ENCODE peak calls at places on chromosome 2, in six cellular contexts. One of them, this sample, is unnamed.
A peak's percentile ranks its signal among the peaks of the same experiment; 100 is the strongest.

GRCh38 chr2:28269019-28269784 is 123.5 kb upstream of the FOSL2 start:
- DNase-seq in AG08396: no peak
- DNase-seq in AG20443: no peak
- DNase-seq in GM13976: no peak
- DNase-seq in osteocyte: no peak
- DNase-seq in EL: peak; percentile 50
- DNase-seq in this sample: no peak

GRCh38 chr2:79621252-79621651 is 108.4 kb downstream of the CTNNA2 start:
- DNase-seq in AG20443: no peak
- DNase-seq in AG08396: no peak
- DNase-seq in GM13976: no peak
- DNase-seq in osteocyte: no peak
- DNase-seq in EL: no peak
- DNase-seq in this sample: no peak

GRCh38 chr2:171800639-171801038 is 93.4 kb downstream of the SLC25A12 start:
- DNase-seq in EL: no peak
- DNase-seq in AG20443: no peak
- DNase-seq in GM13976: no peak
- DNase-seq in osteocyte: no peak
- DNase-seq in AG08396: no peak
- DNase-seq in this sample: no peak

GRCh38 chr2:217216982-217217381 is 357.1 kb upstream of the TNP1 start:
- DNase-seq in osteocyte: no peak
- DNase-seq in AG08396: no peak
- DNase-seq in EL: no peak
- DNase-seq in AG20443: no peak
- DNase-seq in GM13976: no peak
- DNase-seq in this sample: no peak

GRCh38 chr2:15634846-15635490 is 43.3 kb downstream of the DDX1 start:
- DNase-seq in AG08396: no peak
- DNase-seq in EL: peak; percentile 25
- DNase-seq in AG20443: peak; percentile 56
- DNase-seq in osteocyte: no peak
- DNase-seq in GM13976: no peak
- DNase-seq in this sample: no peak

GRCh38 chr2:28095622-28096021 is 205.1 kb downstream of the BABAM2 start:
- DNase-seq in AG20443: no peak
- DNase-seq in osteocyte: no peak
- DNase-seq in EL: no peak
- DNase-seq in AG08396: no peak
- DNase-seq in GM13976: no peak
- DNase-seq in this sample: no peak

GRCh38 chr2:126399001-126399400 is 257.0 kb upstream of the GYPC start:
- DNase-seq in osteocyte: no peak
- DNase-seq in GM13976: no peak
- DNase-seq in EL: no peak
- DNase-seq in AG08396: no peak
- DNase-seq in AG20443: no peak
- DNase-seq in this sample: no peak

GRCh38 chr2:130841741-130842365 is 5.1 kb downstream of the ARHGEF4 start:
- DNase-seq in EL: no peak
- DNase-seq in GM13976: no peak
- DNase-seq in AG20443: no peak
- DNase-seq in osteocyte: no peak
- DNase-seq in AG08396: no peak
- DNase-seq in this sample: no peak

GRCh38 chr2:209642146-209642815 is 129.4 kb upstream of the UNC80 start:
- DNase-seq in AG20443: no peak
- DNase-seq in osteocyte: no peak
- DNase-seq in GM13976: no peak
- DNase-seq in EL: peak; percentile 39
- DNase-seq in AG08396: no peak
- DNase-seq in this sample: no peak

GRCh38 chr2:207385903-207386302 is 143.9 kb upstream of the CREB1 start:
- DNase-seq in AG08396: peak; percentile 24
- DNase-seq in AG20443: peak; percentile 47
- DNase-seq in GM13976: no peak
- DNase-seq in osteocyte: no peak
- DNase-seq in EL: peak; percentile 58
- DNase-seq in this sample: no peak

GRCh38 chr2:201319511-201319910 is 37.6 kb downstream of the FLACC1 start:
- DNase-seq in EL: no peak
- DNase-seq in AG08396: no peak
- DNase-seq in AG20443: no peak
- DNase-seq in GM13976: no peak
- DNase-seq in osteocyte: no peak
- DNase-seq in this sample: no peak

GRCh38 chr2:240472078-240472790 is 36.8 kb downstream of the GPC1 start:
- DNase-seq in EL: no peak
- DNase-seq in GM13976: peak; percentile 12
- DNase-seq in osteocyte: no peak
- DNase-seq in AG08396: peak; percentile 22
- DNase-seq in AG20443: peak; percentile 6
- DNase-seq in this sample: peak; percentile 49

GRCh38 chr2:232538671-232539070 is 821 bp upstream of the CHRNG start:
- DNase-seq in EL: no peak
- DNase-seq in AG20443: no peak
- DNase-seq in AG08396: no peak
- DNase-seq in GM13976: no peak
- DNase-seq in osteocyte: no peak
- DNase-seq in this sample: no peak

GRCh38 chr2:201218780-201219179 is 35.8 kb downstream of the CASP10 start:
- DNase-seq in EL: peak; percentile 31
- DNase-seq in AG20443: no peak
- DNase-seq in osteocyte: no peak
- DNase-seq in AG08396: no peak
- DNase-seq in GM13976: no peak
- DNase-seq in this sample: no peak

GRCh38 chr2:13616656-13617055 is 899.9 kb downstream of the TRIB2 start:
- DNase-seq in EL: no peak
- DNase-seq in AG08396: no peak
- DNase-seq in osteocyte: no peak
- DNase-seq in AG20443: no peak
- DNase-seq in GM13976: no peak
- DNase-seq in this sample: no peak

GRCh38 chr2:180823546-180824141 is 156.8 kb upstream of the UBE2E3 start:
- DNase-seq in AG08396: peak; percentile 13
- DNase-seq in EL: peak; percentile 81
- DNase-seq in AG20443: peak; percentile 43
- DNase-seq in osteocyte: no peak
- DNase-seq in GM13976: no peak
- DNase-seq in this sample: no peak

GRCh38 chr2:5932556-5933469 is 240.6 kb downstream of the SOX11 start:
- DNase-seq in osteocyte: no peak
- DNase-seq in EL: no peak
- DNase-seq in AG20443: no peak
- DNase-seq in GM13976: no peak
- DNase-seq in AG08396: no peak
- DNase-seq in this sample: no peak

GRCh38 chr2:128754246-128754724 is 435.6 kb upstream of the HS6ST1 start:
- DNase-seq in AG20443: no peak
- DNase-seq in osteocyte: peak; percentile 68
- DNase-seq in AG08396: no peak
- DNase-seq in GM13976: peak; percentile 80
- DNase-seq in EL: no peak
- DNase-seq in this sample: no peak

GRCh38 chr2:6810961-6811360 is 54.7 kb downstream of the CMPK2 start:
- DNase-seq in AG20443: no peak
- DNase-seq in EL: no peak
- DNase-seq in osteocyte: no peak
- DNase-seq in GM13976: no peak
- DNase-seq in AG08396: no peak
- DNase-seq in this sample: no peak

GRCh38 chr2:20231632-20232031 is 6.7 kb upstream of the SDC1 start:
- DNase-seq in GM13976: no peak
- DNase-seq in AG08396: no peak
- DNase-seq in AG20443: no peak
- DNase-seq in EL: peak; percentile 78
- DNase-seq in osteocyte: peak; percentile 72
- DNase-seq in this sample: peak; percentile 96

GRCh38 chr2:118460425-118460824 is 372.2 kb downstream of the INSIG2 start:
- DNase-seq in osteocyte: no peak
- DNase-seq in AG08396: no peak
- DNase-seq in EL: no peak
- DNase-seq in AG20443: no peak
- DNase-seq in GM13976: no peak
- DNase-seq in this sample: no peak

GRCh38 chr2:20953146-20953824 is 90.6 kb downstream of the APOB start:
- DNase-seq in GM13976: no peak
- DNase-seq in AG08396: no peak
- DNase-seq in AG20443: no peak
- DNase-seq in EL: no peak
- DNase-seq in osteocyte: no peak
- DNase-seq in this sample: no peak

GRCh38 chr2:221915926-221916325 is 343.8 kb upstream of the EPHA4 start:
- DNase-seq in GM13976: no peak
- DNase-seq in osteocyte: no peak
- DNase-seq in AG08396: no peak
- DNase-seq in AG20443: no peak
- DNase-seq in EL: no peak
- DNase-seq in this sample: no peak

GRCh38 chr2:85470850-85471800 is 52.6 kb downstream of the SH2D6 start:
- DNase-seq in GM13976: no peak
- DNase-seq in AG08396: no peak
- DNase-seq in EL: no peak
- DNase-seq in AG20443: no peak
- DNase-seq in osteocyte: no peak
- DNase-seq in this sample: no peak

GRCh38 chr2:26693287-26693849 is 846 bp downstream of the KCNK3 start:
- DNase-seq in EL: no peak
- DNase-seq in GM13976: no peak
- DNase-seq in AG20443: no peak
- DNase-seq in osteocyte: no peak
- DNase-seq in AG08396: peak; percentile 24
- DNase-seq in this sample: no peak

GRCh38 chr2:37566517-37566961 is 104.9 kb downstream of the CDC42EP3 start:
- DNase-seq in AG20443: peak; percentile 53
- DNase-seq in AG08396: peak; percentile 57
- DNase-seq in osteocyte: no peak
- DNase-seq in GM13976: no peak
- DNase-seq in EL: peak; percentile 79
- DNase-seq in this sample: no peak

GRCh38 chr2:5695641-5696350 is 3.6 kb downstream of the SOX11 start:
- DNase-seq in GM13976: no peak
- DNase-seq in AG08396: peak; percentile 59
- DNase-seq in AG20443: no peak
- DNase-seq in EL: no peak
- DNase-seq in osteocyte: no peak
- DNase-seq in this sample: no peak